ENCODE peak calls at places on chromosomes 3 and 15, in four cellular contexts. V, Q, O and G are unnamed samples.

GRCh38 chr3:17140670-17141505 is 256.1 kb downstream of the PLCL2 start:
- DNase-seq in O (no peak), V (no peak), Q (no peak), G (no peak)

GRCh38 chr3:151439652-151440125 is 21.2 kb downstream of the IGSF10 start:
- DNase-seq in Q (no peak), O (no peak), V (no peak), G (no peak)

GRCh38 chr15:35757323-35757722 is 211.4 kb upstream of the DPH6 start:
- DNase-seq in Q (no peak), O (no peak), V (no peak), G (no peak)

GRCh38 chr15:33865416-33865815 is 102.9 kb upstream of the CHRM5 start:
- DNase-seq in O (no peak), V (no peak), Q (no peak), G (no peak)

GRCh38 chr3:179589143-179589542 is 15.3 kb downstream of the MRPL47 start:
- DNase-seq in V (no peak), O (no peak), Q (no peak), G (no peak)

GRCh38 chr3:15647629-15648167 is 46.2 kb downstream of the BTD start:
- DNase-seq in O (peak), V (peak), Q (no peak), G (peak)

GRCh38 chr3:72270072-72270611 is 485.2 kb upstream of the PROK2 start:
- DNase-seq in V (no peak), O (no peak), Q (no peak), G (no peak)

GRCh38 chr15:46260937-46261336 is 626.1 kb downstream of the SQOR start:
- DNase-seq in O (no peak), V (no peak), Q (no peak), G (no peak)

GRCh38 chr15:52689562-52689961 is 10.4 kb upstream of the ATOSA start:
- DNase-seq in Q (no peak), V (no peak), O (no peak), G (no peak)

GRCh38 chr15:52261498-52262242 is 33.9 kb downstream of the MYO5C start:
- DNase-seq in Q (peak), V (peak), O (peak), G (peak)

GRCh38 chr15:74730619-74731316 is 5.4 kb upstream of the CYP1A1 start:
- DNase-seq in O (no peak), Q (no peak), V (no peak), G (no peak)

GRCh38 chr3:100984257-100984772 is 8.9 kb downstream of the ABI3BP start:
- DNase-seq in Q (no peak), V (no peak), O (no peak), G (no peak)

GRCh38 chr15:40137011-40137906 is 23.6 kb upstream of the BUB1B start:
- DNase-seq in V (no peak), Q (no peak), O (no peak), G (no peak)

GRCh38 chr15:68027388-68027787 is 26.7 kb upstream of the PIAS1 start:
- DNase-seq in Q (no peak), V (no peak), O (no peak), G (no peak)

GRCh38 chr15:70095387-70096214 is 2.1 kb downstream of the TLE3 start:
- DNase-seq in O (peak), Q (peak), V (peak), G (peak)

GRCh38 chr3:134367869-134368750 is 6.1 kb downstream of the AMOTL2 start:
- DNase-seq in V (no peak), Q (no peak), O (no peak), G (no peak)

GRCh38 chr3:128382221-128382807 is 84.4 kb downstream of the DNAJB8 start:
- DNase-seq in Q (no peak), O (no peak), V (no peak), G (no peak)

GRCh38 chr3:119636194-119636593 is 24.2 kb downstream of the POPDC2 start:
- DNase-seq in O (no peak), Q (no peak), V (no peak), G (no peak)